ENCODE peak calls at places on chromosomes 12 and 14, in nine cellular contexts. One of them, this sample, is unnamed.

GRCh38 chr12:30021046-30021833 is 237.5 kb upstream of the TMTC1 start:
- DNase-seq in fibroblast of pulmonary artery: peak
- DNase-seq in upper lobe of left lung: no peak
- DNase-seq in pancreas: no peak
- DNase-seq in endothelial cell: no peak
- DNase-seq in WTC11: no peak
- DNase-seq in mesothelial cell of epicardium: no peak
- DNase-seq in glutamatergic neuron: no peak
- DNase-seq in heart left ventricle: no peak
- DNase-seq in this sample: no peak

GRCh38 chr14:56299306-56299984 is 181.2 kb downstream of the PELI2 start:
- DNase-seq in upper lobe of left lung: no peak
- DNase-seq in mesothelial cell of epicardium: no peak
- DNase-seq in fibroblast of pulmonary artery: no peak
- DNase-seq in endothelial cell: no peak
- DNase-seq in heart left ventricle: no peak
- DNase-seq in pancreas: no peak
- DNase-seq in WTC11: no peak
- DNase-seq in glutamatergic neuron: no peak
- DNase-seq in this sample: no peak

GRCh38 chr12:118404876-118405521 is 28.6 kb downstream of the SUDS3 start:
- DNase-seq in WTC11: peak
- DNase-seq in mesothelial cell of epicardium: peak
- DNase-seq in upper lobe of left lung: peak
- DNase-seq in glutamatergic neuron: peak
- DNase-seq in endothelial cell: peak
- DNase-seq in heart left ventricle: peak
- DNase-seq in pancreas: peak
- DNase-seq in fibroblast of pulmonary artery: peak
- DNase-seq in this sample: peak

GRCh38 chr12:6823161-6824084 is 1.8 kb downstream of the GPR162 start:
- DNase-seq in upper lobe of left lung: no peak
- DNase-seq in heart left ventricle: no peak
- DNase-seq in mesothelial cell of epicardium: no peak
- DNase-seq in pancreas: no peak
- DNase-seq in WTC11: no peak
- DNase-seq in glutamatergic neuron: no peak
- DNase-seq in fibroblast of pulmonary artery: no peak
- DNase-seq in endothelial cell: no peak
- DNase-seq in this sample: no peak

GRCh38 chr14:23352506-23353432 is at the start of gene SLC22A17:
- DNase-seq in upper lobe of left lung: peak
- DNase-seq in WTC11: peak
- DNase-seq in pancreas: peak
- DNase-seq in glutamatergic neuron: peak
- DNase-seq in mesothelial cell of epicardium: peak
- DNase-seq in endothelial cell: peak
- DNase-seq in heart left ventricle: peak
- DNase-seq in fibroblast of pulmonary artery: peak
- DNase-seq in this sample: peak

GRCh38 chr14:32905052-32905451 is 33.6 kb upstream of the NPAS3 start:
- DNase-seq in glutamatergic neuron: no peak
- DNase-seq in heart left ventricle: no peak
- DNase-seq in pancreas: no peak
- DNase-seq in upper lobe of left lung: no peak
- DNase-seq in WTC11: no peak
- DNase-seq in mesothelial cell of epicardium: no peak
- DNase-seq in endothelial cell: no peak
- DNase-seq in fibroblast of pulmonary artery: no peak
- DNase-seq in this sample: no peak

GRCh38 chr12:98419795-98420402 is 95.5 kb upstream of the TMPO start:
- DNase-seq in upper lobe of left lung: no peak
- DNase-seq in pancreas: no peak
- DNase-seq in WTC11: no peak
- DNase-seq in glutamatergic neuron: no peak
- DNase-seq in mesothelial cell of epicardium: no peak
- DNase-seq in endothelial cell: no peak
- DNase-seq in fibroblast of pulmonary artery: no peak
- DNase-seq in heart left ventricle: no peak
- DNase-seq in this sample: no peak

GRCh38 chr12:62813031-62813829 is 121.7 kb downstream of the PPM1H start:
- DNase-seq in endothelial cell: peak
- DNase-seq in pancreas: peak
- DNase-seq in upper lobe of left lung: peak
- DNase-seq in glutamatergic neuron: peak
- DNase-seq in WTC11: peak
- DNase-seq in heart left ventricle: peak
- DNase-seq in fibroblast of pulmonary artery: peak
- DNase-seq in mesothelial cell of epicardium: peak
- DNase-seq in this sample: peak

GRCh38 chr12:119151445-119151844 is 27.3 kb upstream of the HSPB8 start:
- DNase-seq in mesothelial cell of epicardium: no peak
- DNase-seq in upper lobe of left lung: no peak
- DNase-seq in heart left ventricle: no peak
- DNase-seq in glutamatergic neuron: no peak
- DNase-seq in fibroblast of pulmonary artery: peak
- DNase-seq in pancreas: no peak
- DNase-seq in endothelial cell: no peak
- DNase-seq in WTC11: no peak
- DNase-seq in this sample: no peak

GRCh38 chr12:27906658-27907473 is 65.7 kb downstream of the PTHLH start:
- DNase-seq in mesothelial cell of epicardium: no peak
- DNase-seq in upper lobe of left lung: no peak
- DNase-seq in pancreas: no peak
- DNase-seq in glutamatergic neuron: no peak
- DNase-seq in endothelial cell: no peak
- DNase-seq in heart left ventricle: no peak
- DNase-seq in fibroblast of pulmonary artery: no peak
- DNase-seq in WTC11: no peak
- DNase-seq in this sample: peak

GRCh38 chr12:95173392-95174251 is 43.6 kb downstream of the FGD6 start:
- DNase-seq in glutamatergic neuron: no peak
- DNase-seq in pancreas: peak
- DNase-seq in heart left ventricle: peak
- DNase-seq in mesothelial cell of epicardium: peak
- DNase-seq in WTC11: no peak
- DNase-seq in fibroblast of pulmonary artery: peak
- DNase-seq in endothelial cell: no peak
- DNase-seq in upper lobe of left lung: peak
- DNase-seq in this sample: peak

GRCh38 chr14:55881577-55882241 is 236.5 kb upstream of the PELI2 start:
- DNase-seq in glutamatergic neuron: no peak
- DNase-seq in fibroblast of pulmonary artery: no peak
- DNase-seq in heart left ventricle: no peak
- DNase-seq in upper lobe of left lung: no peak
- DNase-seq in endothelial cell: no peak
- DNase-seq in WTC11: no peak
- DNase-seq in mesothelial cell of epicardium: no peak
- DNase-seq in pancreas: no peak
- DNase-seq in this sample: peak

GRCh38 chr14:56208520-56208919 is 90.3 kb downstream of the PELI2 start:
- DNase-seq in WTC11: no peak
- DNase-seq in glutamatergic neuron: no peak
- DNase-seq in upper lobe of left lung: no peak
- DNase-seq in mesothelial cell of epicardium: no peak
- DNase-seq in pancreas: no peak
- DNase-seq in heart left ventricle: no peak
- DNase-seq in endothelial cell: no peak
- DNase-seq in fibroblast of pulmonary artery: no peak
- DNase-seq in this sample: peak

GRCh38 chr14:103128631-103129300 is 5.5 kb downstream of the TNFAIP2 start:
- DNase-seq in mesothelial cell of epicardium: no peak
- DNase-seq in fibroblast of pulmonary artery: no peak
- DNase-seq in glutamatergic neuron: no peak
- DNase-seq in WTC11: no peak
- DNase-seq in heart left ventricle: no peak
- DNase-seq in pancreas: peak
- DNase-seq in endothelial cell: no peak
- DNase-seq in upper lobe of left lung: no peak
- DNase-seq in this sample: no peak

GRCh38 chr12:124286414-124286813 is 8.5 kb upstream of the RFLNA start:
- DNase-seq in WTC11: no peak
- DNase-seq in endothelial cell: no peak
- DNase-seq in fibroblast of pulmonary artery: peak
- DNase-seq in upper lobe of left lung: no peak
- DNase-seq in heart left ventricle: no peak
- DNase-seq in pancreas: no peak
- DNase-seq in mesothelial cell of epicardium: no peak
- DNase-seq in glutamatergic neuron: no peak
- DNase-seq in this sample: no peak

GRCh38 chr14:103427485-103428443 is 42.5 kb downstream of the MARK3 start:
- DNase-seq in heart left ventricle: peak
- DNase-seq in endothelial cell: no peak
- DNase-seq in glutamatergic neuron: no peak
- DNase-seq in mesothelial cell of epicardium: no peak
- DNase-seq in fibroblast of pulmonary artery: peak
- DNase-seq in WTC11: peak
- DNase-seq in upper lobe of left lung: no peak
- DNase-seq in pancreas: no peak
- DNase-seq in this sample: peak

GRCh38 chr12:59077153-59077930 is 157.0 kb upstream of the LRIG3 start:
- DNase-seq in glutamatergic neuron: no peak
- DNase-seq in mesothelial cell of epicardium: no peak
- DNase-seq in endothelial cell: no peak
- DNase-seq in upper lobe of left lung: no peak
- DNase-seq in WTC11: no peak
- DNase-seq in pancreas: no peak
- DNase-seq in heart left ventricle: no peak
- DNase-seq in fibroblast of pulmonary artery: peak
- DNase-seq in this sample: peak

GRCh38 chr14:66380143-66380542 is 106.0 kb upstream of the CCDC196 start:
- DNase-seq in mesothelial cell of epicardium: no peak
- DNase-seq in upper lobe of left lung: no peak
- DNase-seq in endothelial cell: no peak
- DNase-seq in heart left ventricle: peak
- DNase-seq in pancreas: no peak
- DNase-seq in WTC11: no peak
- DNase-seq in glutamatergic neuron: no peak
- DNase-seq in fibroblast of pulmonary artery: peak
- DNase-seq in this sample: no peak

GRCh38 chr12:851343-851742 is 98.2 kb downstream of the RAD52 start:
- DNase-seq in upper lobe of left lung: no peak
- DNase-seq in endothelial cell: no peak
- DNase-seq in mesothelial cell of epicardium: no peak
- DNase-seq in heart left ventricle: no peak
- DNase-seq in glutamatergic neuron: no peak
- DNase-seq in fibroblast of pulmonary artery: peak
- DNase-seq in WTC11: no peak
- DNase-seq in pancreas: no peak
- DNase-seq in this sample: peak

GRCh38 chr12:32542550-32543229 is 136.4 kb upstream of the DNM1L start:
- DNase-seq in WTC11: no peak
- DNase-seq in mesothelial cell of epicardium: no peak
- DNase-seq in endothelial cell: no peak
- DNase-seq in pancreas: no peak
- DNase-seq in heart left ventricle: no peak
- DNase-seq in glutamatergic neuron: no peak
- DNase-seq in upper lobe of left lung: no peak
- DNase-seq in fibroblast of pulmonary artery: no peak
- DNase-seq in this sample: no peak
- TF ChIP-seq CTCF in WTC11: no peak
- TF ChIP-seq CTCF in mesothelial cell of epicardium: no peak
- TF ChIP-seq CTCF in endothelial cell: no peak
- TF ChIP-seq CTCF in pancreas: no peak
- TF ChIP-seq CTCF in heart left ventricle: no peak
- TF ChIP-seq CTCF in glutamatergic neuron: no peak
- TF ChIP-seq CTCF in upper lobe of left lung: no peak
- TF ChIP-seq CTCF in fibroblast of pulmonary artery: no peak
- TF ChIP-seq CTCF in this sample: no peak

DNA sequence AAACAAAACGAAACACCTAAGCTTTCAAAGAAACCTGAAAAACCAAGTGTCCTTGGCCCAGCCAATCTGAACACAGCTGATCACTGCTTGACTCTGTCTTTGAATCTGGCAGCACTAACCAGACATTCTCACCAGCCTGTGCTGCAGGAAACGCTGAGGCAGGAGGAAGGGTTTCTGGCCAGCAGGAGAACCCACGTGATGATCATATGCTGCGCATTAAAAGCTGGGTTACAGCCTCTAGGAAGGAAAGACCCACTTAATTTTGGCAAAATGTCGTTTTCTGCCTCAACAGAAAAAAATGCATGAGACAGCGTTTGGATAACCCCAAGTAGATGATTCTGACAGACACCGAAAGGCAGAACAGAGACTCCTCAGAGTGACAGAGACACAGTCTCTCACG is 9.8 kb downstream of the APPL2 start:
- DNase-seq in endothelial cell: no peak
- DNase-seq in pancreas: no peak
- DNase-seq in WTC11: no peak
- DNase-seq in heart left ventricle: peak
- DNase-seq in mesothelial cell of epicardium: no peak
- DNase-seq in fibroblast of pulmonary artery: peak
- DNase-seq in glutamatergic neuron: no peak
- DNase-seq in upper lobe of left lung: peak
- DNase-seq in this sample: peak
- TF ChIP-seq CTCF in endothelial cell: no peak
- TF ChIP-seq CTCF in pancreas: no peak
- TF ChIP-seq CTCF in WTC11: no peak
- TF ChIP-seq CTCF in heart left ventricle: no peak
- TF ChIP-seq CTCF in mesothelial cell of epicardium: no peak
- TF ChIP-seq CTCF in fibroblast of pulmonary artery: no peak
- TF ChIP-seq CTCF in glutamatergic neuron: no peak
- TF ChIP-seq CTCF in upper lobe of left lung: no peak
- TF ChIP-seq CTCF in this sample: peak

DNA sequence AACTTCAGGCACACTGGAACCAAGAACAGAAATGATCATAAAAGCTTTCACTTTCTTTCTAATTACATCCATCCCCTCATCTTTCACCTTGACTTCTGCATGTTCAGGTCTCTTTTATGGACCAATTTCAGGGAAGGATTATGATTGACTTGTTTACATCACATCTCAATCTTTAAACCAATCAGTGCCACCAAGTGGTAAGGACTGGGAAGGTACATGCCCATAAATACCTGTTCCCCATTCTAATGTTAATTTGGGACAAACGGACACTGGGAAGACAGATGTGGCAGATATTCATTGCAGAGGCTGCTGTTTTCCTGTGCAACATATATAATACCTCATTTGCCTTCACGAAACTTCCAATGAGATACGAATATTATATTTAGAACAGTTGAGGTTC is 978.1 kb downstream of the GALC start:
- DNase-seq in glutamatergic neuron: no peak
- DNase-seq in endothelial cell: no peak
- DNase-seq in heart left ventricle: no peak
- DNase-seq in fibroblast of pulmonary artery: no peak
- DNase-seq in WTC11: no peak
- DNase-seq in pancreas: no peak
- DNase-seq in mesothelial cell of epicardium: no peak
- DNase-seq in upper lobe of left lung: no peak
- DNase-seq in this sample: no peak
- TF ChIP-seq CTCF in glutamatergic neuron: no peak
- TF ChIP-seq CTCF in endothelial cell: peak
- TF ChIP-seq CTCF in heart left ventricle: no peak
- TF ChIP-seq CTCF in fibroblast of pulmonary artery: no peak
- TF ChIP-seq CTCF in WTC11: no peak
- TF ChIP-seq CTCF in pancreas: no peak
- TF ChIP-seq CTCF in mesothelial cell of epicardium: no peak
- TF ChIP-seq CTCF in upper lobe of left lung: no peak
- TF ChIP-seq CTCF in this sample: peak

GRCh38 chr14:35123388-35123703 is 994 bp downstream of the PRORP start:
- DNase-seq in fibroblast of pulmonary artery: no peak
- DNase-seq in upper lobe of left lung: no peak
- DNase-seq in WTC11: no peak
- DNase-seq in mesothelial cell of epicardium: no peak
- DNase-seq in pancreas: no peak
- DNase-seq in endothelial cell: no peak
- DNase-seq in glutamatergic neuron: no peak
- DNase-seq in heart left ventricle: no peak
- DNase-seq in this sample: no peak
- TF ChIP-seq CTCF in fibroblast of pulmonary artery: no peak
- TF ChIP-seq CTCF in upper lobe of left lung: no peak
- TF ChIP-seq CTCF in WTC11: no peak
- TF ChIP-seq CTCF in mesothelial cell of epicardium: no peak
- TF ChIP-seq CTCF in pancreas: no peak
- TF ChIP-seq CTCF in endothelial cell: no peak
- TF ChIP-seq CTCF in glutamatergic neuron: no peak
- TF ChIP-seq CTCF in heart left ventricle: no peak
- TF ChIP-seq CTCF in this sample: no peak

This sample was measured in AG10803.